ENCODE peak calls at places on chromosomes 16 and 17, in seven cellular contexts. D is esophagus squamous epithelium, J is adrenal gland, X is cardiac muscle cell, P is testis, B is colonic mucosa, T is upper lobe of left lung. U is an unnamed sample. For H3K4me1, the result is how much of the 10 kb centered on the place peaks cover.

GRCh38 chr17:50495918-50496317 is 12.3 kb upstream of the MYCBPAP start:
- DNase-seq in D (no peak), J (no peak), X (no peak), P (no peak), B (no peak), T (no peak), U (no peak)

GRCh38 chr17:82497483-82498405 is 21.8 kb upstream of the FOXK2 start:
- DNase-seq in D (no peak), J (peak), X (peak), P (peak), B (peak), T (peak), U (no peak)

GRCh38 chr16:20918486-20919239 is 18.1 kb downstream of the LYRM1 start:
- DNase-seq in D (no peak), J (peak), X (no peak), P (peak), B (no peak), T (peak), U (no peak)

GRCh38 chr17:67011527-67012175 is 32.7 kb upstream of the CACNG1 start:
- DNase-seq in D (no peak), J (no peak), X (no peak), P (no peak), B (no peak), T (no peak), U (no peak)

GRCh38 chr17:38464251-38464722 is 36.0 kb downstream of the ARHGAP23 start:
- DNase-seq in D (no peak), J (peak), X (no peak), P (peak), B (no peak), T (no peak), U (no peak)

GRCh38 chr17:75380315-75380714 is 25.2 kb downstream of the GRB2 start:
- DNase-seq in D (no peak), J (no peak), X (no peak), P (no peak), B (no peak), T (no peak), U (no peak)

GRCh38 chr16:67718668-67719047 is 458 bp downstream of the GFOD2 start:
- DNase-seq in D (no peak), J (no peak), X (no peak), P (peak), B (peak), T (no peak), U (no peak)

GRCh38 chr17:3848229-3848628 is 2.2 kb upstream of the NCBP3 start:
- DNase-seq in D (no peak), J (no peak), X (no peak), P (no peak), B (no peak), T (no peak), U (no peak)

GRCh38 chr16:71421911-71422310 is 19.9 kb downstream of the TLE7 start:
- DNase-seq in D (no peak), J (no peak), X (peak), P (no peak), B (peak), T (no peak), U (no peak)

GRCh38 chr16:49986351-49987124 is 38.5 kb upstream of the CNEP1R1 start:
- DNase-seq in D (no peak), J (peak), X (no peak), P (no peak), B (no peak), T (no peak), U (no peak)

GRCh38 chr16:30394603-30395154 is 541 bp upstream of the ZNF48 start:
- DNase-seq in D (no peak), J (no peak), X (peak), P (no peak), B (no peak), T (no peak), U (no peak)

GRCh38 chr17:7004398-7005253 is 7.8 kb upstream of the RNASEK start:
- DNase-seq in D (no peak), J (no peak), X (peak), P (no peak), B (peak), T (no peak), U (no peak)

GRCh38 chr17:74987909-74988711 is 678 bp downstream of the CDR2L start:
- DNase-seq in D (no peak), J (peak), X (peak), P (peak), B (peak), T (peak), U (peak)

GRCh38 chr17:4850236-4850635 is 17.1 kb downstream of the MINK1 start:
- DNase-seq in D (no peak), J (no peak), X (no peak), P (no peak), B (peak), T (no peak), U (no peak)

GRCh38 chr17:48181653-48182052 is 74.1 kb downstream of the SNX11 start:
- DNase-seq in D (no peak), J (no peak), X (peak), P (no peak), B (peak), T (no peak), U (no peak)

GRCh38 chr17:39079836-39080235 is 71.6 kb downstream of the PLXDC1 start:
- DNase-seq in D (no peak), J (no peak), X (no peak), P (no peak), B (no peak), T (no peak), U (no peak)

GRCh38 chr17:50679008-50679544 is 28.6 kb downstream of the ANKRD40 start:
- DNase-seq in D (no peak), J (no peak), X (no peak), P (no peak), B (no peak), T (no peak), U (no peak)

GRCh38 chr16:72427001-72427785 is 255.2 kb upstream of the PMFBP1 start:
- DNase-seq in D (no peak), J (no peak), X (no peak), P (no peak), B (no peak), T (no peak), U (no peak)

GRCh38 chr17:57916925-57917858 is 38.0 kb downstream of the CUEDC1 start:
- DNase-seq in D (no peak), J (no peak), X (peak), P (no peak), B (no peak), T (peak), U (no peak)

GRCh38 chr16:57315401-57315800 is 30.9 kb upstream of the PLLP start:
- DNase-seq in D (no peak), J (no peak), X (no peak), P (no peak), B (no peak), T (no peak), U (no peak)

GRCh38 chr16:17083628-17084027 is 387.1 kb downstream of the XYLT1 start:
- DNase-seq in D (no peak), J (no peak), X (no peak), P (no peak), B (no peak), T (no peak), U (no peak)

GRCh38 chr17:82428546-82428945 is 10.2 kb upstream of the OGFOD3 start:
- DNase-seq in D (no peak), J (no peak), X (no peak), P (no peak), B (no peak), T (no peak), U (no peak)

GRCh38 chr17:40179923-40180659 is 2.8 kb downstream of the RAPGEFL1 start:
- DNase-seq in D (no peak), J (no peak), X (no peak), P (no peak), B (peak), T (no peak), U (no peak)

GRCh38 chr17:1561420-1562177 is 993 bp downstream of the PITPNA start:
- DNase-seq in D (no peak), J (no peak), X (peak), P (no peak), B (peak), T (no peak), U (no peak)

GRCh38 chr17:63279498-63280230 is 166.4 kb downstream of the CYB561 start:
- DNase-seq in D (no peak), J (no peak), X (no peak), P (no peak), B (no peak), T (no peak), U (no peak)

GRCh38 chr17:45235071-45236001 is 13.7 kb downstream of the FMNL1 start:
- DNase-seq in D (no peak), J (peak), X (peak), P (peak), B (peak), T (peak), U (peak)

GRCh38 chr17:49358638-49359247 is 3.3 kb downstream of the ZNF652 start:
- DNase-seq in D (no peak), J (no peak), X (peak), P (no peak), B (no peak), T (no peak), U (no peak)

GRCh38 chr17:18235743-18236256 is 10.4 kb downstream of the LLGL1 start:
- DNase-seq in D (no peak), J (peak), X (no peak), P (peak), B (no peak), T (no peak), U (no peak)

GRCh38 chr16:88471575-88471974 is 18.5 kb downstream of the ZFPM1 start:
- DNase-seq in D (no peak), J (no peak), X (no peak), P (no peak), B (no peak), T (no peak), U (no peak)

GRCh38 chr16:79595261-79595660 is 5.3 kb downstream of the MAF start:
- DNase-seq in D (no peak), J (no peak), X (no peak), P (peak), B (no peak), T (no peak), U (no peak)

GRCh38 chr16:79593754-79594153 is 6.8 kb downstream of the MAF start:
- DNase-seq in D (no peak), J (no peak), X (no peak), P (no peak), B (no peak), T (no peak), U (no peak)

GRCh38 chr16:79589495-79590134 is 10.9 kb downstream of the MAF start:
- DNase-seq in D (no peak), J (peak), X (no peak), P (peak), B (no peak), T (no peak), U (no peak)

GRCh38 chr16:79593074-79593531 is 7.4 kb downstream of the MAF start:
- DNase-seq in D (no peak), J (no peak), X (no peak), P (peak), B (no peak), T (no peak), U (no peak)

DNA sequence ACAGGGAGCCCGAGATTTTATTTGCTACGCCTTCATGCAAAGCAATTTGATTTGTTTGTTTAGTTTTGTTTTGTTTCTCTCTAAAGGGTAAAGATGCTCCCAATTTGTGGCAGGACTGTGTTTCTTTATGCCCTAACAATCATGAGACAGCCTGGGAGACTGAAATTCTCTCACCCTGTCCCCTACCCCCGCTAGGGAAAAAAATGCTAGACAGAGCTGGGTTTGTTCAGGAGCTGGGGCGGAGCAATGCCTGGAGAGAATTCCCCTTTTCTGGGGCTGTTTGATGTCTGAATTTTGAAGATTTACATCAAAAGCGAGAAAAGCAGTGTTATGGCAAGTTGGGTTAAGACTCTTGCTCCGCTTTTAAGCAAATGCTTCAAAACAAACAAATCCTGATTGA is 8.4 kb downstream of the MAF start:
- DNase-seq in D (no peak), J (no peak), X (no peak), P (no peak), B (no peak), T (no peak), U (no peak)
- H3K4me1 ChIP-seq in D (under half), J (under half), X (under half), P (under half), B (under half), T (under half), U (under half)

GRCh38 chr17:80413771-80414507 is 1.0 kb upstream of the ENDOV start:
- DNase-seq in D (no peak), J (no peak), X (no peak), P (no peak), B (no peak), T (no peak), U (no peak)
- H3K4me1 ChIP-seq in D (under half), J (under half), X (under half), P (under half), B (under half), T (under half), U (under half)

GRCh38 chr16:8583712-8584111 is 6.6 kb downstream of the TMEM114 start:
- DNase-seq in D (no peak), J (no peak), X (no peak), P (no peak), B (no peak), T (no peak), U (no peak)
- H3K4me1 ChIP-seq in D (under half), J (under half), X (under half), P (under half), B (under half), T (under half), U (under half)

DNA sequence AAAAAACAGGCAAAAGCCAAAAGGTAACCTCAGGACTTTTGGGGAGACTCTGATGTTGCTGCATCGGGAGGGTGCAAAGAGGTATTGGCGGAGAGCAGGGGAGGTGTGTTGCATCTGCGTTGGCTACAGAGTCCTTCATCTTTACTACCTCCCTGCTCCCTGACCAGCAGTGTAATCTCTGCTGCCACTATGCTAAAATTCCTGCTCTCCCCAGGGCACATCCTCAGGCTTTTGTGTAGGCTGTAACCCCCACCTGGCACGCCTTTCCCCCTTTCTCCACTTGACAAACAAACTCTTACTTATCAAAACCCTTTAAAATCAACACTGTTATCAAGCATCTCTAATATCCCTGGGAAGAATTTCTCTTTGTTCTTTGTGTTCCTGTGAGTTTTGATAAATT is 435.3 kb downstream of the HAPSTR1 start:
- DNase-seq in D (no peak), J (no peak), X (no peak), P (no peak), B (no peak), T (no peak), U (no peak)
- H3K4me1 ChIP-seq in D (under half), J (under half), X (under half), P (under half), B (under half), T (under half), U (under half)

GRCh38 chr16:24993722-24994686 is 21.2 kb downstream of the ARHGAP17 start:
- DNase-seq in D (no peak), J (peak), X (no peak), P (no peak), B (peak), T (no peak), U (no peak)

GRCh38 chr16:24996301-24996700 is 18.9 kb downstream of the ARHGAP17 start:
- DNase-seq in D (no peak), J (no peak), X (no peak), P (no peak), B (no peak), T (no peak), U (no peak)

GRCh38 chr16:24995469-24995868 is 19.7 kb downstream of the ARHGAP17 start:
- DNase-seq in D (no peak), J (no peak), X (no peak), P (no peak), B (no peak), T (no peak), U (no peak)

GRCh38 chr16:24996731-24997130 is 18.4 kb downstream of the ARHGAP17 start:
- DNase-seq in D (no peak), J (no peak), X (no peak), P (no peak), B (no peak), T (no peak), U (no peak)

GRCh38 chr16:24995033-24995432 is 20.1 kb downstream of the ARHGAP17 start:
- DNase-seq in D (no peak), J (no peak), X (no peak), P (no peak), B (no peak), T (no peak), U (no peak)
- H3K4me1 ChIP-seq in D (under half), J (under half), X (under half), P (under half), B (under half), T (under half), U (under half)

DNA sequence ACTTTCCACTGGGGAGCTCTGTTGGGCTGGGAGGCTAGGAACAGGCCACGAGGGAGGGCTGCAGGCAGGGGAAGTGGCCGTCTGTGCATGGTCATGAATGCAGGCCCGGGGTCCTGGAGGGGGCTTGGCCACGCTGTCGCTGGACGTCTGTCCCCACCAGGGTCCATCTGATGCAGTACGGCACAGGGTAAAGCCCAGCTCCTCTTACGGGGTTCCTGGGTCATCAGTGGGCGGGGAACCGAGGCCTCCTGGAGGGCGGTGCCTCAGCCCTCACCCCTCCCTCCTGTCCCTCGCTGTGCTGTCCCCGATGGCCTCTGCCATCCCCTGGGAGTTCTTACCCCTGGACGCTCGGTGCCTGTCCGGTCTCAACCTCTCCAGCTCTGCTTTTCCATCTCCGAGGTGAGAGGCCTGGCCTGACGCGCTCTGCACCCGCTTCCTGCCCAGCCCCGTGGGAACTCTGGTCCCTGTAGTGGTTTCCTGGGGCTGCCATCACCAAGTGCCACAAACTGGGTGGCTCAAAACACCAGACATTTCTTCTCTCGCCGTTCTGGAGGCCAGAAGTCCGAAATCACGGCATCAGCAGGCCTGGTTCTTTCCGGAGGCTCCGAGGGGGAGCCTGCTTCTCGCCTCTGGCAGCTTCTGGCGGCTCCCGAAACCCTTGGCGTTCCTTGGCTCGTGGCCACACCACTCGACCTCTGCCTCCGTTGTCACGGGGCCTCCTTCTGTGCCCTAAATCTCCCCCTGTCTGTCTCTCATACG is 182.8 kb downstream of the SEC14L1 start:
- DNase-seq in D (no peak), J (peak), X (no peak), P (no peak), B (peak), T (no peak), U (peak)
- H3K4me1 ChIP-seq in D (half or more), J (half or more), X (under half), P (under half), B (under half), T (half or more), U (under half)

U was measured in breast epithelium.